ENCODE peak calls at places on chromosomes 6 and 20, in four cellular contexts. B is NCI-H460, I is Karpas-422, U is caudate nucleus. D is an unnamed sample.

GRCh38 chr6:89611666-89612065 is 26.9 kb downstream of the LYRM2 start:
- DNase-seq in I (no peak), B (no peak), U (no peak), D (no peak)

GRCh38 chr20:34332262-34332920 is 29.2 kb upstream of the AHCY start:
- DNase-seq in U (no peak), B (no peak), I (no peak), D (no peak)

GRCh38 chr20:63454729-63455567 is 17.5 kb downstream of the KCNQ2 start:
- DNase-seq in B (no peak), I (no peak), U (no peak), D (no peak)

GRCh38 chr6:85404497-85405174 is 45.2 kb upstream of the NT5E start:
- DNase-seq in U (no peak), B (peak; percentile 72), I (no peak), D (no peak)

GRCh38 chr6:120103616-120104015 is 754.1 kb upstream of the MAN1A1 start:
- DNase-seq in B (no peak), U (no peak), I (no peak), D (no peak)

GRCh38 chr6:44898296-44898930 is 429.7 kb upstream of the RUNX2 start:
- DNase-seq in B (no peak), I (no peak), U (no peak), D (no peak)

GRCh38 chr6:129312865-129313264 is 397.1 kb downstream of the ARHGAP18 start:
- DNase-seq in I (no peak), B (no peak), U (no peak), D (no peak)

GRCh38 chr6:151549790-151550189 is 56.0 kb downstream of the CCDC170 start:
- DNase-seq in I (no peak), U (no peak), B (no peak), D (no peak)

GRCh38 chr6:136753624-136754023 is 38.7 kb downstream of the MAP3K5 start:
- DNase-seq in I (no peak), B (no peak), U (no peak), D (no peak)

GRCh38 chr6:20402181-20403079 is 751 bp downstream of the E2F3 start:
- DNase-seq in B (peak; percentile 32), I (peak; percentile 92), U (no peak), D (no peak)